ENCODE peak calls at places on chromosomes 12 and 14, in five cellular contexts. F, E, H, W and I are unnamed samples.
A peak's percentile ranks its signal among the peaks of the same experiment; 100 is the strongest.

GRCh38 chr14:64817631-64818030 is 62.1 kb downstream of the SPTB start:
- DNase-seq in F (no peak), E (no peak), H (no peak), W (no peak), I (no peak)

GRCh38 chr12:14840616-14841015 is 2.7 kb downstream of the ART4 start:
- DNase-seq in F (no peak), E (no peak), H (no peak), W (no peak), I (no peak)

GRCh38 chr12:64782181-64782580 is 23.0 kb upstream of the GNS start:
- DNase-seq in F (no peak), E (no peak), H (no peak), W (no peak), I (no peak)

GRCh38 chr14:64990291-64990690 is 3.6 kb downstream of the FNTB start:
- DNase-seq in F (no peak), E (no peak), H (no peak), W (no peak), I (no peak)

GRCh38 chr14:88421286-88421685 is 35.8 kb downstream of the SPATA7 start:
- DNase-seq in F (no peak), E (no peak), H (no peak), W (no peak), I (no peak)

GRCh38 chr12:30000401-30000800 is 216.7 kb upstream of the TMTC1 start:
- DNase-seq in F (no peak), E (no peak), H (no peak), W (no peak), I (no peak)

GRCh38 chr14:34038358-34039057 is 87.6 kb upstream of the EGLN3 start:
- DNase-seq in F (no peak), E (no peak), H (no peak), W (no peak), I (no peak)

GRCh38 chr14:64539186-64539552 is 1.4 kb upstream of the HSPA2 start:
- DNase-seq in F (no peak), E (no peak), H (no peak), W (no peak), I (no peak)

GRCh38 chr12:50934371-50934851 is 17.9 kb upstream of the HIGD1C start:
- DNase-seq in F (no peak), E (no peak), H (no peak), W (no peak), I (no peak)

GRCh38 chr14:101991336-101991735 is 27.0 kb downstream of the DYNC1H1 start:
- DNase-seq in F (no peak), E (no peak), H (no peak), W (no peak), I (no peak)

GRCh38 chr14:65237023-65237814 is 134.9 kb upstream of the MAX start:
- DNase-seq in F (no peak), E (no peak), H (no peak), W (peak; percentile 34), I (no peak)

GRCh38 chr12:124817076-124818000 is 46.3 kb downstream of the SCARB1 start:
- DNase-seq in F (no peak), E (no peak), H (no peak), W (no peak), I (no peak)

GRCh38 chr14:61638595-61639391 is 56.5 kb upstream of the HIF1A start:
- DNase-seq in F (no peak), E (no peak), H (peak; percentile 22), W (no peak), I (no peak)

GRCh38 chr14:106652494-106652893 is 1126.1 kb downstream of the TMEM121 start:
- DNase-seq in F (no peak), E (no peak), H (no peak), W (no peak), I (no peak)

GRCh38 chr14:96189288-96189711 is 15.3 kb upstream of the BDKRB2 start:
- DNase-seq in F (no peak), E (no peak), H (no peak), W (no peak), I (no peak)

GRCh38 chr14:49982082-49982481 is 89.2 kb downstream of the ARF6 start:
- DNase-seq in F (no peak), E (no peak), H (no peak), W (no peak), I (no peak)

GRCh38 chr12:131598717-131599116 is 112.2 kb upstream of the SFSWAP start:
- DNase-seq in F (no peak), E (no peak), H (no peak), W (no peak), I (no peak)

GRCh38 chr14:78319411-78319810 is 149.2 kb downstream of the NRXN3 start:
- DNase-seq in F (no peak), E (no peak), H (no peak), W (no peak), I (peak; percentile 98)

GRCh38 chr14:22981090-22982012 is 1.0 kb downstream of the AJUBA start:
- DNase-seq in F (no peak), E (no peak), H (no peak), W (no peak), I (no peak)

GRCh38 chr14:31395572-31396205 is 24.7 kb downstream of the HEATR5A start:
- DNase-seq in F (no peak), E (no peak), H (no peak), W (no peak), I (no peak)

GRCh38 chr12:116878567-116879508 is 2.4 kb downstream of the HRK start:
- DNase-seq in F (no peak), E (no peak), H (peak; percentile 69), W (no peak), I (no peak)

GRCh38 chr14:89537911-89538310 is 120.9 kb upstream of the FOXN3 start:
- DNase-seq in F (no peak), E (no peak), H (no peak), W (no peak), I (no peak)

GRCh38 chr12:124381454-124382207 is 86.7 kb downstream of the RFLNA start:
- DNase-seq in F (peak; percentile 85), E (no peak), H (peak; percentile 90), W (peak; percentile 91), I (no peak)

GRCh38 chr12:109621271-109621671 is 47.7 kb downstream of the MVK start:
- DNase-seq in F (no peak), E (no peak), H (no peak), W (no peak), I (no peak)

GRCh38 chr12:4109826-4110225 is 163.7 kb upstream of the CCND2 start:
- DNase-seq in F (no peak), E (no peak), H (no peak), W (no peak), I (no peak)
- TF ChIP-seq POLR2A in F (no peak), E (no peak), H (no peak), W (no peak), I (no peak)

GRCh38 chr12:113162102-113163029 is 12.8 kb downstream of the CFAP73 start:
- DNase-seq in F (no peak), E (no peak), H (no peak), W (no peak), I (no peak)
- TF ChIP-seq POLR2A in F (no peak), E (no peak), H (no peak), W (no peak), I (no peak)

DNA sequence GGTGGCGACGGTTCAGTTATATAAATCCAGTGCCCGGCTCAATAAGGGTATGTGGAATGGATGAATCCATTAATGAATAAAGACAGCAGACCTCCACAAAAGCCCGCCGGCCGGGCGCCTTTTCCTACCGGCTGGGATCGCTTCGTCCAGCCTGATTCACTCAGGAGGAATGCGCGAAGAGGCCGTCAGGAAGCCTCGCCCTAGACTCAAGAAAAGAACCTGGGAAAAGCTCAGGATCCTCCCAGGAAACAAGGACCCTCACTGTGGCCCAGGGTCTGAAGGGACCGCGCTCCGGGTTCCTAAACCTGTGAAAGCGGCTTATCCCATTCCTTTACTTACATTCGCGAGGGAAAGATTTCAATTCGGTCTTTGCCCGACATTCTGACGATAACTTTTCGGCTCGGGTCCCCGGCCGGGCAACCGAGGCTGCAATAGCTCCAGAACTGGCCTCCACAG is 257 bp downstream of the ATP6V1D start:
- DNase-seq in F (peak; percentile 21), E (no peak), H (peak; percentile 24), W (no peak), I (no peak)
- TF ChIP-seq POLR2A in F (no peak), E (no peak), H (peak; percentile 71), W (no peak), I (no peak)

DNA sequence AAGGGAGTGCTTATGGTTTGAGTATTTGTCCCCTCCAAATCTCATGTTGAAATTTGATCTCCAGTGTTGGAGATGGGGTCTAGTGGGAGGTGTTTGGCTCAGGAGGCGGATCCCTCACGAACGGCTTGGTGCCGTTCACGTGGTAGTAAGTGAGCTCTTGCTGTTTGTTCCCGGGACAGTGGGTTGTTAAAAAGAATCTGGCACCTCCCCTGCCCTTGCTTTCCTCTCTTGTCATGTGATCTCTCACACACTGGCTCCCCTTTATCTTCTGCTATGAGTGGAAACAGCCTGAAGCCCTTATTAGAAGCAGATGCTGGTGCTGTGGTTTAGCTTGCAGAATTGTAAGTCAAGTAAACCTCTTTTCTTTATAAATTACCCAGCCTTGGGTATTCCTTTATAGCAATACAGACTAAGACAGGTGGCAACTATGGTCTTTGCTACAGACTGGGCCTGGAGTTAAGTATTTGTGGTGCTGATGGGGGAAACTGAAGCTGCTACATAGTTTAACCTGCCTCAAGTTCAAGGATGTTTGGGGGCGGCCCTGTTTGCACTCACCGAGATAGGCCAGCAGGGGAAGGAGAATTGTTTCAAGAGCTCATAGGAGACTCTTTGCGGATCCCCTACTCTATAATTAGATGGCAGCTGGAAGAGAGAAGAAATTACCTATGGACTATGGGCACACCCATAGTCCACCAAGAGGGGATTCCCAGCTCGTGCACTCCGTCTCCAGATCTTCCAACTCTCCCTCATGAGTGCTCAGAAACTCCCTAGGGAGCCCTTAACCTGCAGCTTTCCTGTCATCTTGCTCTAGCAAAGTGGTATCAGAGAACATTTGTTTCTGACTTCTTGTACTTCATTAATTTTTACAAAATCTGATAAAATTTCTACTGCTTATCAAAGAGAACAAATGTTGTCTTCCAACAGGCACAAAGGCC is 164.6 kb downstream of the SLC15A5 start:
- DNase-seq in F (no peak), E (no peak), H (no peak), W (no peak), I (no peak)
- TF ChIP-seq POLR2A in F (no peak), E (no peak), H (no peak), W (no peak), I (no peak)